ENCODE peak calls at places on chromosomes 11 and 22, in four cellular contexts. One of them, this sample, is unnamed.

GRCh38 chr11:71117311-71117710 is 135.1 kb downstream of the SHANK2 start:
- DNase-seq in A549: no peak
- DNase-seq in heart right ventricle: no peak
- DNase-seq in cardiac fibroblast: no peak
- DNase-seq in this sample: no peak

GRCh38 chr22:37243402-37244113 is 511 bp downstream of the RAC2 start:
- DNase-seq in A549: no peak
- DNase-seq in heart right ventricle: no peak
- DNase-seq in cardiac fibroblast: no peak
- DNase-seq in this sample: no peak

GRCh38 chr22:44229331-44229730 is 48.6 kb downstream of the PARVG start:
- DNase-seq in A549: no peak
- DNase-seq in heart right ventricle: no peak
- DNase-seq in cardiac fibroblast: peak; percentile 12
- DNase-seq in this sample: no peak

GRCh38 chr22:20111045-20111688 is 4.7 kb upstream of the RANBP1 start:
- DNase-seq in A549: peak; percentile 54
- DNase-seq in heart right ventricle: peak; percentile 9
- DNase-seq in cardiac fibroblast: peak; percentile 42
- DNase-seq in this sample: peak; percentile 44

GRCh38 chr22:42151924-42152635 is 21.5 kb upstream of the CYP2D6 start:
- DNase-seq in heart right ventricle: no peak
- DNase-seq in A549: no peak
- DNase-seq in cardiac fibroblast: no peak
- DNase-seq in this sample: no peak

GRCh38 chr22:46057206-46057605 is 80.2 kb upstream of the WNT7B start:
- DNase-seq in heart right ventricle: no peak
- DNase-seq in cardiac fibroblast: peak; percentile 63
- DNase-seq in A549: no peak
- DNase-seq in this sample: peak; percentile 39

GRCh38 chr22:19799322-19800190 is 39.0 kb downstream of the TBX1 start:
- DNase-seq in cardiac fibroblast: peak; percentile 80
- DNase-seq in heart right ventricle: peak; percentile 30
- DNase-seq in A549: no peak
- DNase-seq in this sample: peak; percentile 41

GRCh38 chr11:125175166-125175565 is 10.6 kb downstream of the PKNOX2 start:
- DNase-seq in A549: no peak
- DNase-seq in cardiac fibroblast: no peak
- DNase-seq in heart right ventricle: no peak
- DNase-seq in this sample: no peak

GRCh38 chr22:43881091-43882061 is 10.4 kb downstream of the PNPLA5 start:
- DNase-seq in A549: no peak
- DNase-seq in heart right ventricle: no peak
- DNase-seq in cardiac fibroblast: no peak
- DNase-seq in this sample: no peak

GRCh38 chr22:29520851-29521250 is 32.7 kb downstream of the THOC5 start:
- DNase-seq in cardiac fibroblast: peak; percentile 81
- DNase-seq in heart right ventricle: no peak
- DNase-seq in A549: no peak
- DNase-seq in this sample: no peak

GRCh38 chr11:68690671-68691401 is 6.5 kb downstream of the GAL start:
- DNase-seq in cardiac fibroblast: no peak
- DNase-seq in heart right ventricle: no peak
- DNase-seq in A549: no peak
- DNase-seq in this sample: no peak

GRCh38 chr11:75469785-75470405 is 36.9 kb upstream of the KLHL35 start:
- DNase-seq in cardiac fibroblast: no peak
- DNase-seq in A549: no peak
- DNase-seq in heart right ventricle: no peak
- DNase-seq in this sample: no peak

GRCh38 chr11:45872513-45873356 is 12.7 kb upstream of the MAPK8IP1 start:
- DNase-seq in A549: peak; percentile 68
- DNase-seq in heart right ventricle: peak; percentile 31
- DNase-seq in cardiac fibroblast: peak; percentile 84
- DNase-seq in this sample: no peak

GRCh38 chr11:33643167-33643817 is 57.3 kb downstream of the C11orf91 start:
- DNase-seq in cardiac fibroblast: no peak
- DNase-seq in A549: no peak
- DNase-seq in heart right ventricle: no peak
- DNase-seq in this sample: no peak

GRCh38 chr11:9075441-9076000 is 15.9 kb downstream of the SCUBE2 start:
- DNase-seq in heart right ventricle: no peak
- DNase-seq in cardiac fibroblast: no peak
- DNase-seq in A549: no peak
- DNase-seq in this sample: no peak

GRCh38 chr11:64343740-64344133 is 3.7 kb downstream of the CCDC88B start:
- DNase-seq in A549: peak; percentile 26
- DNase-seq in heart right ventricle: no peak
- DNase-seq in cardiac fibroblast: peak; percentile 18
- DNase-seq in this sample: no peak

GRCh38 chr22:17891427-17892167 is 117.3 kb upstream of the BID start:
- DNase-seq in heart right ventricle: peak; percentile 69
- DNase-seq in cardiac fibroblast: no peak
- DNase-seq in A549: peak; percentile 7
- DNase-seq in this sample: no peak

GRCh38 chr22:38479096-38479840 is 11.4 kb downstream of the KDELR3 start:
- DNase-seq in heart right ventricle: no peak
- DNase-seq in A549: no peak
- DNase-seq in cardiac fibroblast: no peak
- DNase-seq in this sample: no peak

GRCh38 chr11:64000026-64000739 is 13.9 kb downstream of the OTUB1 start:
- DNase-seq in A549: no peak
- DNase-seq in cardiac fibroblast: peak; percentile 68
- DNase-seq in heart right ventricle: peak; percentile 77
- DNase-seq in this sample: peak; percentile 74

GRCh38 chr11:46369458-46370152 is 11.9 kb upstream of the MDK start:
- DNase-seq in heart right ventricle: peak; percentile 56
- DNase-seq in A549: peak; percentile 75
- DNase-seq in cardiac fibroblast: peak; percentile 80
- DNase-seq in this sample: no peak

GRCh38 chr11:64407221-64407620 is 48.3 kb downstream of the RPS6KA4 start:
- DNase-seq in A549: no peak
- DNase-seq in heart right ventricle: no peak
- DNase-seq in cardiac fibroblast: no peak
- DNase-seq in this sample: no peak

GRCh38 chr11:64848779-64849599 is 4.5 kb upstream of the CDC42BPG start:
- DNase-seq in cardiac fibroblast: no peak
- DNase-seq in heart right ventricle: no peak
- DNase-seq in A549: no peak
- DNase-seq in this sample: peak; percentile 64

GRCh38 chr11:48154162-48154561 is 62.4 kb upstream of the OR4B1 start:
- DNase-seq in heart right ventricle: no peak
- DNase-seq in cardiac fibroblast: peak; percentile 85
- DNase-seq in A549: no peak
- DNase-seq in this sample: no peak

GRCh38 chr11:134450186-134450585 is 38.1 kb upstream of the B3GAT1 start:
- DNase-seq in A549: no peak
- DNase-seq in cardiac fibroblast: no peak
- DNase-seq in heart right ventricle: no peak
- DNase-seq in this sample: no peak

GRCh38 chr11:44309483-44310197 is at the start of gene ALX4:
- DNase-seq in A549: no peak
- DNase-seq in cardiac fibroblast: peak; percentile 52
- DNase-seq in heart right ventricle: peak; percentile 54
- DNase-seq in this sample: no peak

GRCh38 chr11:44308256-44308922 is 1.6 kb downstream of the ALX4 start:
- DNase-seq in heart right ventricle: no peak
- DNase-seq in cardiac fibroblast: no peak
- DNase-seq in A549: no peak
- DNase-seq in this sample: no peak

GRCh38 chr11:44307340-44308099 is 2.4 kb downstream of the ALX4 start:
- DNase-seq in A549: no peak
- DNase-seq in heart right ventricle: no peak
- DNase-seq in cardiac fibroblast: no peak
- DNase-seq in this sample: no peak

GRCh38 chr11:44310198-44310455 is 188 bp upstream of the ALX4 start:
- DNase-seq in A549: no peak
- DNase-seq in cardiac fibroblast: no peak
- DNase-seq in heart right ventricle: no peak
- DNase-seq in this sample: no peak

DNA sequence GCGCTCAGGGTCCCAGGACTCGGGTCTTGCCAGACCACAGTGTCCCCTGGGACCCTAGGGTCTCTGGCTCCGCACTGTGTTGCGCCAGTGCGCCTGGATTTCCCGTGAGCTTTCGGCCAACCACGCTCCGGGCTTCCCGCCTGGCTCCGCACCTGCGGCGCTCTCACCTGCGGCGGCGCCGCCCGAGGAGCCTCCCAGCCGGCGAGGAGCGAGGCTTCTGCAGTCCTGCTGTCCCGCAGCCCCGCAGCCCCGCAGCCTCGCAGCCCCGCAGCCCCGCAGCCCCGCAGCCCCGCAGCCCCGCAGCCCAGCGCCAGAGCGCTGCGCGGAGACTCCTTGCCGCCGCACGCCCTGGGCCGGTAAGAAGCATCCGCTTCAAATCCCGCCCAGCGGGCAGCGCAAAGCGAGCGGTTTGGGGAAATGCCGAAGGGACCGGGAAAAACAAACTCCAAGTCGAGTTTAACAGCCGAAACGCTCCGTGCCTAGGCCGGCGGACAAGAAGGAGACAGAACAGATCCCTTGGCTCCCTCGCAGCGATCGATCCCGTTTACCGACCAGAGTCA is 936 bp downstream of the ALX4 start:
- DNase-seq in heart right ventricle: no peak
- DNase-seq in A549: no peak
- DNase-seq in cardiac fibroblast: peak; percentile 35
- DNase-seq in this sample: no peak
- H3K4me3 ChIP-seq in heart right ventricle: peak overlapping the region; percentile 34
- H3K4me3 ChIP-seq in A549: peak overlapping the region; percentile 56
- H3K4me3 ChIP-seq in cardiac fibroblast: peak overlapping the region; percentile 11
- H3K4me3 ChIP-seq in this sample: peak overlapping the region; percentile 31

DNA sequence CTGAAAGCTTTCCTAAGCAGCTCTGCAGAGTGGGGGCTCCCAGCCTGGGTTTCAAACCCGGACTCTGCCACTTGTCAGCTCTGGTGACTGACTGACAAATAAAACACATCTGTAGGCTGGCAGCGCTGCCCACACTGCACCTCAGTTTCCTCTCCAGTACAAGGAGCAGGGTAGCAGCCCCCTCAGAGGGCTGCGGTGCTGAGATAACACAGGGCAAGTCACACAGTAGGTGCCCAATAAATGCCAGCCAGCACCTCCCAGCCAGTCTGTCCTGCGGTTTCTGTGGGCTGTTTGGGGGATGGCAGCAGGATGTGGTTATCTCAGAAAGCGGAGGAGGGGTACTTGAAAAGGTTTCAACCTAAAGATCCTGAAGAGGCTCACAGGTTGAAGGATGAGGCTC is 1.5 kb downstream of the SYT12 start:
- DNase-seq in cardiac fibroblast: no peak
- DNase-seq in A549: no peak
- DNase-seq in heart right ventricle: no peak
- DNase-seq in this sample: no peak
- H3K4me3 ChIP-seq in cardiac fibroblast: no peak overlapping the region
- H3K4me3 ChIP-seq in A549: no peak overlapping the region
- H3K4me3 ChIP-seq in heart right ventricle: no peak overlapping the region
- H3K4me3 ChIP-seq in this sample: no peak overlapping the region

GRCh38 chr22:31122532-31123291 is at the start of gene INPP5J:
- DNase-seq in A549: peak; percentile 78
- DNase-seq in heart right ventricle: peak; percentile 51
- DNase-seq in cardiac fibroblast: peak; percentile 46
- DNase-seq in this sample: peak; percentile 43
- H3K4me3 ChIP-seq in A549: peak within 1 kb of the TSS; percentile 62
- H3K4me3 ChIP-seq in heart right ventricle: peak within 1 kb of the TSS; percentile 47
- H3K4me3 ChIP-seq in cardiac fibroblast: peak within 1 kb of the TSS; percentile 31
- H3K4me3 ChIP-seq in this sample: peak within 1 kb of the TSS; percentile 51

GRCh38 chr11:2687223-2687530 is 12.6 kb downstream of the KCNQ1OT1 start:
- DNase-seq in heart right ventricle: no peak
- DNase-seq in cardiac fibroblast: no peak
- DNase-seq in A549: no peak
- DNase-seq in this sample: no peak
- H3K4me3 ChIP-seq in heart right ventricle: no peak overlapping the region
- H3K4me3 ChIP-seq in cardiac fibroblast: no peak overlapping the region
- H3K4me3 ChIP-seq in A549: no peak overlapping the region
- H3K4me3 ChIP-seq in this sample: no peak overlapping the region

This sample was measured in lower lobe of right lung.